ENCODE peak calls at places on chromosomes 12 and 14, in seven cellular contexts. R is HFFc6; A is NCI-H1417 treated with DMSO at 0.1 percent for 48 hours; B is KBM-7; W is mammary epithelial cell; K is body of pancreas; I is stimulated activated CD4-positive, alpha-beta T cell treated with anti-CD3 and anti-CD28 coated beads, Interleukin-2, amount 100 ng/mL, for 24 hours. P is an unnamed sample.

GRCh38 chr12:25723921-25724491 is 170.9 kb upstream of the LMNTD1 start:
- DNase-seq in R (no peak), A (no peak), B (no peak), W (peak), K (no peak), I (no peak), P (no peak)

GRCh38 chr14:50846171-50846880 is 15.4 kb upstream of the NIN start:
- DNase-seq in R (peak), A (no peak), B (no peak), W (peak), K (no peak), I (no peak), P (no peak)

GRCh38 chr14:75979071-75979571 is 2.7 kb downstream of the TGFB3 start:
- DNase-seq in R (peak), A (no peak), B (peak), W (no peak), K (peak), I (peak), P (no peak)

GRCh38 chr14:33120966-33121365 is 182.3 kb downstream of the NPAS3 start:
- DNase-seq in R (no peak), A (no peak), B (no peak), W (peak), K (no peak), I (no peak), P (no peak)

GRCh38 chr12:106436183-106436582 is 78.6 kb downstream of the POLR3B start:
- DNase-seq in R (no peak), A (no peak), B (no peak), W (peak), K (no peak), I (no peak), P (no peak)

GRCh38 chr14:22597771-22598098 is 365 bp upstream of the ABHD4 start:
- DNase-seq in R (no peak), A (no peak), B (no peak), W (no peak), K (no peak), I (no peak), P (no peak)

GRCh38 chr12:54040148-54040494 is 7.3 kb downstream of the HOXC5 start:
- DNase-seq in R (no peak), A (no peak), B (no peak), W (no peak), K (no peak), I (no peak), P (no peak)

GRCh38 chr14:69321601-69322330 is 61.8 kb downstream of the GALNT16 start:
- DNase-seq in R (no peak), A (no peak), B (no peak), W (no peak), K (no peak), I (no peak), P (no peak)

GRCh38 chr14:28772613-28773012 is 6.0 kb downstream of the FOXG1 start:
- DNase-seq in R (no peak), A (peak), B (no peak), W (no peak), K (no peak), I (no peak), P (no peak)

GRCh38 chr14:53019391-53019790 is 68.5 kb upstream of the FERMT2 start:
- DNase-seq in R (peak), A (no peak), B (no peak), W (no peak), K (no peak), I (no peak), P (no peak)

GRCh38 chr14:24595046-24595808 is 14.3 kb downstream of the GZMH start:
- DNase-seq in R (no peak), A (no peak), B (no peak), W (peak), K (no peak), I (no peak), P (no peak)

GRCh38 chr14:99146991-99147740 is 124.8 kb downstream of the BCL11B start:
- DNase-seq in R (no peak), A (no peak), B (no peak), W (no peak), K (no peak), I (no peak), P (no peak)

GRCh38 chr14:62674833-62675232 is 370.4 kb downstream of the KCNH5 start:
- DNase-seq in R (no peak), A (no peak), B (peak), W (peak), K (no peak), I (no peak), P (peak)